ENCODE peak calls at places on chromosome 18, in eight cellular contexts. D is AG08395, W is LHCN-M2, O is hepatocyte, E is SIG-M5, C is sciatic nerve, N is NCI-H1694 treated with DMSO at 0.1 percent for 48 hours, P is H9. H is an unnamed sample.

GRCh38 chr18:22221350-22221749 is 52.0 kb downstream of the GATA6 start:
- DNase-seq in E (no peak), C (no peak), P (no peak), N (no peak), O (no peak), D (no peak), W (no peak), H (no peak)

GRCh38 chr18:39870586-39870985 is 2084.4 kb upstream of the PIK3C3 start:
- DNase-seq in C (no peak), N (no peak), E (no peak), O (no peak), W (peak; percentile 6), D (no peak), P (no peak), H (no peak)

GRCh38 chr18:48800877-48801727 is 149.7 kb downstream of the SMAD7 start:
- DNase-seq in C (peak; percentile 41), E (no peak), N (no peak), W (no peak), D (no peak), O (no peak), P (peak; percentile 11), H (no peak)

GRCh38 chr18:48342588-48342987 is 66.6 kb downstream of the ZBTB7C start:
- DNase-seq in O (no peak), D (no peak), W (no peak), N (no peak), C (no peak), E (no peak), P (no peak), H (no peak)

GRCh38 chr18:72612894-72613537 is 68.9 kb upstream of the CBLN2 start:
- DNase-seq in D (no peak), C (no peak), O (no peak), W (no peak), P (no peak), E (no peak), N (no peak), H (no peak)

GRCh38 chr18:75003764-75004690 is 204.9 kb downstream of the PTGR3 start:
- DNase-seq in D (no peak), N (no peak), E (no peak), P (no peak), O (no peak), C (no peak), W (peak; percentile 55), H (no peak)

GRCh38 chr18:58541137-58541788 is 87.6 kb downstream of the ALPK2 start:
- DNase-seq in E (no peak), D (no peak), N (no peak), W (peak; percentile 67), O (no peak), P (peak; percentile 73), C (no peak), H (peak; percentile 41)

GRCh38 chr18:37729715-37730114 is 164.1 kb upstream of the CELF4 start:
- DNase-seq in D (no peak), N (no peak), P (no peak), O (no peak), C (no peak), W (no peak), E (no peak), H (no peak)

GRCh38 chr18:22915337-22915736 is 17.8 kb upstream of the RBBP8 start:
- DNase-seq in D (no peak), E (no peak), W (no peak), C (no peak), O (no peak), N (no peak), P (no peak), H (no peak)

GRCh38 chr18:39414009-39414700 is 1848.6 kb upstream of the CELF4 start:
- DNase-seq in C (no peak), D (peak; percentile 21), W (peak; percentile 51), N (no peak), E (no peak), P (no peak), O (peak; percentile 29), H (no peak)

GRCh38 chr18:392926-393325 is 107.6 kb downstream of the COLEC12 start:
- DNase-seq in D (no peak), C (no peak), P (no peak), W (no peak), E (no peak), O (no peak), N (no peak), H (no peak)

GRCh38 chr18:63299837-63300787 is 19.5 kb downstream of the BCL2 start:
- DNase-seq in E (no peak), W (no peak), N (no peak), C (no peak), D (no peak), P (no peak), O (no peak), H (no peak)

GRCh38 chr18:12251311-12251710 is 2.9 kb upstream of the CIDEA start:
- DNase-seq in C (no peak), P (no peak), E (no peak), W (no peak), D (no peak), O (no peak), N (no peak), H (no peak)

GRCh38 chr18:12074734-12075133 is 18.9 kb upstream of the ANKRD62 start:
- DNase-seq in W (no peak), N (no peak), E (no peak), D (no peak), O (no peak), P (no peak), C (no peak), H (no peak)

GRCh38 chr18:44979813-44980212 is 299.1 kb downstream of the SETBP1 start:
- DNase-seq in N (no peak), E (no peak), P (no peak), O (no peak), D (no peak), C (no peak), W (no peak), H (no peak)

GRCh38 chr18:11324956-11325873 is 175.8 kb upstream of the PIEZO2 start:
- DNase-seq in P (no peak), E (peak; percentile 38), O (no peak), D (peak; percentile 65), W (peak; percentile 95), C (no peak), N (no peak), H (no peak)

GRCh38 chr18:77590928-77591327 is 341.3 kb downstream of the GALR1 start:
- DNase-seq in N (no peak), C (no peak), O (no peak), D (no peak), E (no peak), W (no peak), P (no peak), H (no peak)

GRCh38 chr18:2906522-2907458 is 60.0 kb downstream of the EMILIN2 start:
- DNase-seq in E (no peak), P (peak; percentile 46), D (peak; percentile 63), C (no peak), W (no peak), O (peak; percentile 71), N (no peak), H (peak; percentile 41)

GRCh38 chr18:54828986-54829385 is 709 bp downstream of the RAB27B start:
- DNase-seq in P (no peak), E (no peak), O (no peak), W (no peak), N (no peak), C (no peak), D (no peak), H (peak; percentile 31)

GRCh38 chr18:56651771-56652092 is 573 bp downstream of the WDR7 start:
- DNase-seq in E (no peak), W (no peak), C (no peak), P (no peak), N (no peak), O (no peak), D (no peak), H (no peak)

GRCh38 chr18:323253-323622 is 55.4 kb upstream of the THOC1 start:
- DNase-seq in E (no peak), P (no peak), O (peak; percentile 66), C (no peak), W (peak; percentile 41), D (peak; percentile 53), N (no peak), H (no peak)

GRCh38 chr18:51009071-51009470 is 20.9 kb upstream of the SMAD4 start:
- DNase-seq in C (no peak), W (peak; percentile 34), N (no peak), D (peak; percentile 28), P (no peak), E (no peak), O (no peak), H (no peak)

GRCh38 chr18:48955528-48956261 is 4.9 kb upstream of the SMAD7 start:
- DNase-seq in C (no peak), W (peak; percentile 85), D (peak; percentile 79), N (no peak), P (peak; percentile 56), E (no peak), O (peak; percentile 59), H (peak; percentile 71)

GRCh38 chr18:44786697-44787096 is 106.0 kb downstream of the SETBP1 start:
- DNase-seq in W (no peak), E (no peak), C (no peak), O (no peak), D (no peak), P (no peak), N (no peak), H (no peak)

GRCh38 chr18:12271376-12272235 is 17.4 kb downstream of the CIDEA start:
- DNase-seq in W (peak; percentile 74), C (peak; percentile 85), N (peak; percentile 81), O (peak; percentile 91), P (peak; percentile 86), D (peak; percentile 88), E (no peak), H (peak; percentile 94)

GRCh38 chr18:6543330-6543908 is 128.7 kb upstream of the L3MBTL4 start:
- DNase-seq in W (peak; percentile 34), E (no peak), C (no peak), O (peak; percentile 46), D (peak; percentile 40), N (peak; percentile 37), P (no peak), H (peak; percentile 25)

GRCh38 chr18:3213231-3214059 is 6.3 kb downstream of the MYOM1 start:
- DNase-seq in C (no peak), W (peak; percentile 1), E (no peak), D (no peak), P (no peak), N (no peak), O (no peak), H (peak; percentile 32)

GRCh38 chr18:57859314-57859713 is 56.2 kb upstream of the ATP8B1 start:
- DNase-seq in N (peak; percentile 20), O (peak; percentile 48), C (no peak), D (no peak), E (no peak), W (peak; percentile 47), P (peak; percentile 41), H (peak; percentile 52)

H was measured in HT-29.